ENCODE peak calls at places on chromosomes 3 and 15, in five cellular contexts. N is tibial artery, K is SJSA1, J is GM23248, M is mesendoderm. F is an unnamed sample.

GRCh38 chr3:184733971-184734608 is 22.2 kb upstream of the MAGEF1 start:
- DNase-seq in N (peak; percentile 35), K (no peak), J (no peak), M (peak; percentile 78), F (no peak)

GRCh38 chr3:141402476-141403171 is 34.3 kb downstream of the ZBTB38 start:
- DNase-seq in N (peak; percentile 89), K (peak; percentile 38), J (peak; percentile 81), M (peak; percentile 73), F (peak; percentile 35)

GRCh38 chr3:138463724-138464489 is 29.5 kb downstream of the ESYT3 start:
- DNase-seq in N (no peak), K (no peak), J (no peak), M (no peak), F (no peak)

GRCh38 chr3:29406433-29406832 is 125.6 kb downstream of the RBMS3 start:
- DNase-seq in N (no peak), K (no peak), J (no peak), M (no peak), F (no peak)

GRCh38 chr3:62164196-62164595 is 209.2 kb downstream of the FEZF2 start:
- DNase-seq in N (no peak), K (no peak), J (no peak), M (no peak), F (no peak)

GRCh38 chr15:52261498-52262242 is 33.9 kb downstream of the MYO5C start:
- DNase-seq in N (peak; percentile 85), K (peak; percentile 80), J (peak; percentile 73), M (peak; percentile 99), F (peak; percentile 6)

GRCh38 chr15:57485869-57486268 is 105.8 kb upstream of the MYZAP start:
- DNase-seq in N (no peak), K (peak; percentile 72), J (peak; percentile 93), M (peak; percentile 98), F (no peak)

GRCh38 chr3:8313591-8314298 is 187.9 kb upstream of the LMCD1 start:
- DNase-seq in N (no peak), K (no peak), J (no peak), M (peak; percentile 80), F (no peak)

GRCh38 chr3:5806192-5806591 is 618.7 kb downstream of the EDEM1 start:
- DNase-seq in N (no peak), K (no peak), J (no peak), M (peak; percentile 66), F (no peak)

GRCh38 chr3:73098873-73099272 is 37.4 kb downstream of the EBLN2 start:
- DNase-seq in N (no peak), K (no peak), J (no peak), M (no peak), F (no peak)

GRCh38 chr15:35374661-35375060 is 171.3 kb downstream of the DPH6 start:
- DNase-seq in N (no peak), K (no peak), J (no peak), M (no peak), F (no peak)

GRCh38 chr15:81031203-81031602 is 30.5 kb downstream of the TLNRD1 start:
- DNase-seq in N (no peak), K (no peak), J (no peak), M (no peak), F (no peak)

GRCh38 chr3:193593666-193594025 is 638 bp downstream of the OPA1 start:
- DNase-seq in N (no peak), K (no peak), J (peak; percentile 69), M (peak; percentile 57), F (peak; percentile 5)

GRCh38 chr3:194176274-194176991 is 40.5 kb downstream of the HES1 start:
- DNase-seq in N (no peak), K (peak; percentile 51), J (no peak), M (no peak), F (no peak)

GRCh38 chr15:85453144-85453872 is 72.9 kb downstream of the AKAP13 start:
- DNase-seq in N (no peak), K (no peak), J (peak; percentile 10), M (no peak), F (no peak)

GRCh38 chr15:75123395-75123794 is 78.3 kb upstream of the C15orf39 start:
- DNase-seq in N (no peak), K (peak; percentile 98), J (peak; percentile 81), M (no peak), F (no peak)

GRCh38 chr3:2810723-2811122 is 299.5 kb downstream of the IL5RA start:
- DNase-seq in N (no peak), K (no peak), J (peak; percentile 1), M (peak; percentile 22), F (no peak)

GRCh38 chr3:127438951-127439350 is 151.1 kb upstream of the PRR20G start:
- DNase-seq in N (peak; percentile 15), K (no peak), J (no peak), M (no peak), F (no peak)

GRCh38 chr3:131174752-131175151 is 148.1 kb downstream of the NEK11 start:
- DNase-seq in N (no peak), K (no peak), J (peak; percentile 9), M (peak; percentile 33), F (no peak)

GRCh38 chr3:110420158-110420641 is 651.4 kb upstream of the NECTIN3 start:
- DNase-seq in N (no peak), K (peak; percentile 97), J (peak; percentile 79), M (peak; percentile 45), F (no peak)

GRCh38 chr3:162586591-162586990 is 1090.0 kb downstream of the OTOL1 start:
- DNase-seq in N (no peak), K (no peak), J (no peak), M (peak; percentile 52), F (no peak)

GRCh38 chr3:127822166-127822835 is at the start of gene MGLL:
- DNase-seq in N (peak; percentile 76), K (peak; percentile 63), J (peak; percentile 65), M (peak; percentile 34), F (no peak)

GRCh38 chr15:67165653-67166260 is 88.7 kb downstream of the AAGAB start:
- DNase-seq in N (peak; percentile 67), K (no peak), J (no peak), M (peak; percentile 90), F (no peak)

GRCh38 chr3:50442940-50443579 is 60.4 kb downstream of the CACNA2D2 start:
- DNase-seq in N (no peak), K (no peak), J (peak; percentile 10), M (no peak), F (no peak)

GRCh38 chr3:120435621-120436020 is 15.2 kb downstream of the FSTL1 start:
- DNase-seq in N (no peak), K (peak; percentile 86), J (peak; percentile 76), M (peak; percentile 49), F (no peak)
- H3K4me1 ChIP-seq in N (peaks cover 91% of the 10 kb centered on the region), K (peaks cover 100% of the 10 kb centered on the region), J (peaks cover 100% of the 10 kb centered on the region), M (peaks cover 8% of the 10 kb centered on the region), F (no peaks in the 10 kb centered on the region)

GRCh38 chr3:123110238-123110952 is 43.6 kb downstream of the PDIA5 start:
- DNase-seq in N (no peak), K (no peak), J (no peak), M (no peak), F (no peak)

GRCh38 chr3:123102249-123102648 is 35.4 kb downstream of the PDIA5 start:
- DNase-seq in N (no peak), K (no peak), J (no peak), M (no peak), F (no peak)

GRCh38 chr3:123104550-123104949 is 37.7 kb downstream of the PDIA5 start:
- DNase-seq in N (no peak), K (peak; percentile 61), J (peak; percentile 93), M (peak; percentile 66), F (no peak)

GRCh38 chr3:123102826-123103225 is 36.0 kb downstream of the PDIA5 start:
- DNase-seq in N (peak; percentile 24), K (no peak), J (no peak), M (no peak), F (no peak)

DNA sequence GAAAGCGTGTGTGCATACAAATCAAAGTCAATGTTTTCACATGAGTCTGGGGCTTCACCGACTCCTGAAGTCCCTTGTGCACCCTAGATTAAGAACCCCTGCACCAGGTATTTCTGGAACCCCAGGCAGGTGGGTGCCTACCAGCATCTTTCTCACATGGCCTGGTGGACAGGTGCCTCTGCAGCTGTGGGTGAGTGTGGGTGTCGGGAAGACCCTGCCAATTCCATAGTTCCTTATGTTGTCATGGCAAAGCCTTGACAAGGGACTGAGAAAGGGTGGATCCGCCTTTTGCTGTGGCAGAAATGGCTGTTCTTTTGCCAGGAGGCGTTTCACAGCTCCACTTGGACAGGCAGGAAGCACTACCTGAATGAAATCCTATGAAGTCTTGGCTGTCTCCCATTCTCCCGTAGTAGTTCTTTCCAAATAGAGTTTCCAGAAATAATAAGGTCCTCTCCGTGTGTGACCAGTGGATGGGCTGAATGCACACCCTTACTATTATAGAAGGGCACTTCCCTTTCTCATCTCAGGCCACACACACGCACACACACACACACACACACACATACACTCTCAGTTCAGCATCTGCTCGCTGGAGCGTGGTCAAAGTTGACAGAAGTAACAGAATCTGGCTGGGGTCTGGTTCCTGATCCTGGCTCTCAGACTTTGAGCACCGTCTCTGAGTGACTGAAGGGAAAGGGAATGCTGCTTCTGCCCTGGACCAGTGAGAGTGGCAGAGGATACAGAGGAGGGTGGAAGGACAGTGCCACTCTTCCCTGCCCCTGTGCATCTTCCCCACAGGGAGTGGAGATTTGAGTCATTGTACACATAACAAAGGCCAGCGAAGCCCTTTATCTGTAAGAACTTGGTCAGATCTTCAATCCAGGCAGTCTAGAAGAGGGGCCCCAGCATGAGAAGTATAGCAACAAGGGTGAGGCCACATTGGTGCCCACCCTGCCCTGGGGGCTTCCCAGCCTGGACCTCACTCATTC is 38.7 kb downstream of the PDIA5 start:
- DNase-seq in N (no peak), K (no peak), J (no peak), M (no peak), F (no peak)
- H3K27ac ChIP-seq in N (no peak overlapping the region), K (peak overlapping the region; percentile 31), J (no peak overlapping the region), M (no peak overlapping the region), F (no peak overlapping the region)

DNA sequence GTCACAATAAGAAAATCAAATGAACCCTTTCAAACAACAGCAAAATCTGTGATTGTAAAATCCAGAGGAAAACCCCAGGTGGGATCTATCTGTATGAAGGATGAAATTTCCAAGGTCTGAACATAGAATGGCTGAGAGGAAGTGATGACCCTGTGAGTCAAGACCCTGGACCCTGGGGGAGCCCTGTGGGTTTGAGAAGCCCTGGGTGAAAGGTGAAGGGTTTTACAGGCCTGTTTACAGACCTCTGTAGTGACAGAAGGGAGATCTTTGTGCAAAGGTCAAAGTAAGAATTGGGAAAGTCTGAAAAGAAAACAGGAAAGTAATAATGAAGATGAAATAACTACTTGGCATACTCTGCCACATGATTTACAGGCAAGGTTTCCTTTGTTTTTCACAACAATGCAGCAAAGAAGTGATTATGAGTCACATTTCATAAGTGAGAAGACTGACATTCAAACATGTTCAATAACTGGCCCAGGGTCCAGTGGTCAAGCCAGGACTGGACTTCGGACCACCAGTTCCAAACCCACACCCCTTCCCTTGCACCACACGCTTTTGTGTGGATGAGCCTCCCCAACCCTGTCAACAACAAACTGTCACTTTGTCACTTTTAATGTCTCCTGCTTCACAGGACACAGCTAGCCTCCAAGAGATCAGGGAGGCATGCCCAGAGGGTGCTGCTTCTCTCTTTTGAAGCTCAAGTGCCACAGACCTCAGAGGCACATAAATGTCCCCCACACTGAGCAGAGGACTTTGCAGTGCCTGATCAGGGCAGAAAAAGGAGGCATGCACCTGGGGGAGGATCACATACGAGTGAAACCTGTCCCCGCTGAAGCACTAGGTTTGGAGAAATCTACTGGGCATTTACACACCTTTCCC is 21.5 kb downstream of the CD86 start:
- DNase-seq in N (no peak), K (no peak), J (no peak), M (no peak), F (no peak)
- H3K4me3 ChIP-seq in N (no peak overlapping the region), K (no peak overlapping the region), J (no peak overlapping the region), M (no peak overlapping the region), F (no peak overlapping the region)

DNA sequence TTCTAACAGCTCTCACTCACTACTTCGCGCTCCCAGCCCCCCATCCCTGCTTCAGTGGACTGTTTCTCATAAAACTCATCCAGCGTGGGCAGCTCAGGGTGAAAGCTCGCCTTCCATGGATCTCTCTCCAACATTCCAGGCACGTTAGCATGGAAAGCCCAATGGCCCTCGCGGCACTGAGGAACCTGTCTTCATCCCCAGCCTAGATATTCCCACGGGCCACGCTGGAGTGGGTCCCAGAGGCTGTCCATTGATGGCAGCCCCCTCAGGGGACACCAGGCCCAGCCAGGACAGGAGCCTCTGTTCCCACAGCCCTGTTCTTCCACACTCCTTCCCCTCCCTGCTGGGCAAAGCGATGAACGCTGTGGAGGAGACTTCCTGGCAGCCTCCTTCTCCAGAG is 121.1 kb downstream of the SEC22A start:
- DNase-seq in N (no peak), K (no peak), J (no peak), M (no peak), F (no peak)
- H3K4me1 ChIP-seq in N (peaks cover 10% of the 10 kb centered on the region), K (no peaks in the 10 kb centered on the region), J (no peaks in the 10 kb centered on the region), M (peaks cover 6% of the 10 kb centered on the region), F (no peaks in the 10 kb centered on the region)

F was measured in effector memory CD4-positive, alpha-beta T cell.